ENCODE peak calls at places on chromosomes 1 and 21, in ten cellular contexts. G, P, V, B, N, O, R, F, E and H are unnamed samples.

GRCh38 chr1:24688621-24689195 is 45.6 kb downstream of the SRRM1 start:
- DNase-seq in N (peak), P (peak), V (peak), O (peak), R (peak), F (peak), B (no peak), G (peak), E (peak), H (peak)

GRCh38 chr1:60847855-60848582 is 234.3 kb upstream of the NFIA start:
- DNase-seq in B (no peak), G (no peak), N (peak), V (no peak), F (no peak), E (no peak), O (no peak), R (no peak), P (no peak), H (no peak)

GRCh38 chr1:42680045-42680444 is 2.2 kb upstream of the YBX1 start:
- DNase-seq in E (no peak), P (no peak), R (no peak), F (no peak), B (no peak), O (no peak), V (no peak), N (no peak), G (no peak), H (no peak)

GRCh38 chr1:244874974-244875579 is 10.7 kb upstream of the HNRNPU start:
- DNase-seq in V (peak), R (no peak), N (peak), B (no peak), F (no peak), P (no peak), E (no peak), G (no peak), O (no peak), H (no peak)

GRCh38 chr1:218718977-218719376 is 373.8 kb downstream of the TGFB2 start:
- DNase-seq in P (no peak), F (peak), R (no peak), B (peak), G (no peak), O (no peak), E (no peak), N (no peak), V (no peak), H (no peak)

GRCh38 chr1:244445320-244446181 is 6.2 kb downstream of the ADSS2 start:
- DNase-seq in E (no peak), N (no peak), O (no peak), V (no peak), R (no peak), P (no peak), F (no peak), B (no peak), G (no peak), H (no peak)

GRCh38 chr1:197140123-197140522 is 6.3 kb downstream of the ASPM start:
- DNase-seq in R (no peak), F (peak), V (no peak), O (no peak), P (no peak), G (no peak), E (no peak), B (peak), N (no peak), H (peak)

GRCh38 chr1:150213170-150214098 is 22.5 kb downstream of the ANP32E start:
- DNase-seq in F (peak), P (peak), R (peak), N (peak), E (peak), B (peak), O (peak), V (peak), G (peak), H (peak)

GRCh38 chr1:58576727-58577675 is at the start of gene TACSTD2:
- DNase-seq in F (no peak), P (peak), N (peak), B (no peak), G (no peak), E (no peak), R (peak), V (peak), O (peak), H (no peak)

GRCh38 chr1:245310605-245311531 is 156.1 kb downstream of the KIF26B start:
- DNase-seq in G (no peak), N (peak), E (no peak), R (no peak), O (no peak), V (peak), B (no peak), P (peak), F (peak), H (peak)

GRCh38 chr1:74395492-74395891 is 116.9 kb downstream of the LRRC53 start:
- DNase-seq in F (peak), B (no peak), G (no peak), V (no peak), O (no peak), N (no peak), R (no peak), P (no peak), E (no peak), H (peak)

DNA sequence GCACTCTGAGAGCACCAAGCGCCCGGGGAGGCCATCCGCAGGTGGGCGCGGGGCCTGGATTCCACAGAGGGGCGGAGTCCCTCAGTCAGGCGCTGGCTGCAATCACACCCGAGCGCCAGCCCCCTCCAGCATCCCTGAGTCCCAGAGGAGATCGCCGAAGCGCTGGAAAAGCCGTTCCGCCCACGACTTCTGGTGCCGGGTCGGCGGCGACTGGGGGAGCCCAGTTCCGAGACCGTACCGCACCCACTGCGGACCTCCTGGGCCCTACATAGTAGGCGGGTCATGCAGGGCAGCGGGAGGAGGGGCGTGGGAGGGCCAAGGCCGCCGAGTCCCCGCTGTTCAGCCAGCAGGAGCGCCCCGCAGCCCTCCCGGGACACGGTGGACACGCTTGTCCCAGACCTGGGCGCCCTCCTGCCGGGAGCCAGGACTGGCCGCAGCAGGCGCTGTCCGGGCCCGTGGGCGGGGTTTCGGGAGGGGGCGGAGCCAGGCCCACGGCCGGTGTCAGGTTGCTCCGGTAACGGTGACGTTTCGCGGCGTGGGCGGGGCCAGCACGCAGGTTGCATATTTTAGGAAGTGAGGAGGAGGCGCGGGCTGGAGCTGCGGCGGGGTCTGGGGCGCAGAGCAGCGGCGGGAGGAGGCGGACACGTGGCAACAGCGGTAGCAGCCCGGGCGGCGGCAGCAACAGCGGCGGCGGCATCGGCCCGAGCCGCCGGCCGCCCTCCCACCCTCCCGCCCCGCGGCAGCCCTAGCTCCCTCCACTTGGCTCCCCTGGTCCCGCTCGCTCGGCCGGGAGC is at the start of gene ATP1A1:
- DNase-seq in O (peak), B (peak), F (peak), P (peak), E (peak), G (peak), R (peak), N (peak), V (peak), H (peak)
- TF ChIP-seq CTCF in O (no peak), B (peak), F (no peak), P (peak), E (no peak), G (no peak), R (no peak), N (no peak), V (peak), H (no peak)

GRCh38 chr1:3184666-3185065 is 115.7 kb downstream of the PRDM16 start:
- DNase-seq in R (no peak), F (no peak), G (no peak), O (no peak), N (no peak), P (no peak), B (no peak), V (no peak), E (no peak), H (no peak)

GRCh38 chr1:3187415-3188149 is 118.6 kb downstream of the PRDM16 start:
- DNase-seq in O (no peak), E (no peak), N (no peak), R (no peak), V (no peak), P (no peak), F (no peak), G (no peak), B (no peak), H (no peak)

GRCh38 chr1:3186526-3186921 is 117.5 kb downstream of the PRDM16 start:
- DNase-seq in P (no peak), B (peak), R (peak), F (peak), N (peak), G (no peak), V (peak), O (peak), E (peak), H (no peak)

GRCh38 chr1:3188150-3188971 is 119.4 kb downstream of the PRDM16 start:
- DNase-seq in N (no peak), F (no peak), O (peak), G (no peak), E (no peak), V (no peak), P (no peak), R (peak), B (no peak), H (no peak)

GRCh38 chr1:3185896-3186525 is 117.0 kb downstream of the PRDM16 start:
- DNase-seq in P (no peak), G (no peak), E (no peak), F (no peak), O (no peak), R (no peak), N (no peak), B (no peak), V (no peak), H (no peak)
- H3K4me3 ChIP-seq in P (no peak), G (no peak), E (no peak), F (no peak), O (no peak), R (no peak), N (no peak), B (no peak), V (no peak), H (no peak)

GRCh38 chr21:26117972-26118367 is 52.6 kb downstream of the APP start:
- DNase-seq in O (no peak), P (no peak), B (no peak), N (no peak), G (no peak), E (no peak), R (no peak), F (no peak), V (no peak), H (no peak)

GRCh38 chr21:26118928-26119540 is 51.5 kb downstream of the APP start:
- DNase-seq in B (no peak), G (no peak), V (no peak), P (no peak), R (no peak), O (no peak), F (no peak), N (no peak), E (no peak), H (no peak)

GRCh38 chr21:26123012-26123411 is 47.6 kb downstream of the APP start:
- DNase-seq in B (no peak), R (no peak), G (no peak), N (no peak), F (no peak), E (no peak), V (no peak), P (no peak), O (no peak), H (peak)

GRCh38 chr21:26119906-26120305 is 50.7 kb downstream of the APP start:
- DNase-seq in V (no peak), R (no peak), O (no peak), P (no peak), B (no peak), E (no peak), G (no peak), N (no peak), F (no peak), H (no peak)

GRCh38 chr21:26120833-26121232 is 49.7 kb downstream of the APP start:
- DNase-seq in N (peak), V (no peak), O (no peak), E (no peak), B (no peak), G (no peak), R (no peak), F (peak), P (no peak), H (peak)
- TF ChIP-seq CTCF in N (no peak), V (no peak), O (no peak), E (no peak), B (no peak), G (no peak), R (no peak), F (no peak), P (no peak), H (no peak)

DNA sequence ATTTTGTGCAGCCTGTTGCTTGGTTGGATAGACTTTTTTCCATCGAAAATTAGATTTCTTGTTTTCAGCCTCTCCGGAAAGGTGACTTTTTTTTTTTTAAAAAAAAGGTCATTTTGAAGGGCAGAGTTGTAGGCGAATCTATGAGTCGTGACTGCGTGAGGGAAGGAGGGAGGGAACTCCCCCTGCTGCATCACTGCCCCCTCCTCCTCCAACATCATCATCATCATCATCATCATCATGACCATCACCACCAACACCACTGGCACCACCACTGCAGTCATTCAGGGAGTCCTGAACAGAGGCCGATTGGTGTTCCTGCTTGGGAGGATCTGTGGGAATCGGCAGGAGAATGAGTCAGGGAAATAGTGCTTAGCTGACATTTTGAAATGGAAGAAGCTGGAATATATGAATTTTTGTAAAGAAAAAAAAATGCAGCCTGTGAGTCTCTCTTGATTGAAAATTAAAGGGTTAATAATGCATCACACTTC is 1.2 kb downstream of the ATP1B1 start:
- DNase-seq in E (no peak), O (no peak), B (no peak), N (no peak), V (no peak), R (no peak), G (no peak), P (no peak), F (peak), H (peak)
- H3K4me3 ChIP-seq in E (peak), O (no peak), B (peak), N (peak), V (peak), R (peak), G (peak), P (peak), F (peak), H (peak)

GRCh38 chr21:36109868-36110267 is 25.0 kb upstream of the CBR3 start:
- DNase-seq in R (no peak), P (no peak), O (peak), V (no peak), G (no peak), N (no peak), F (no peak), E (no peak), B (no peak), H (no peak)
- TF ChIP-seq CTCF in R (no peak), P (no peak), O (no peak), V (no peak), G (no peak), N (no peak), F (no peak), E (no peak), B (no peak), H (no peak)

DNA sequence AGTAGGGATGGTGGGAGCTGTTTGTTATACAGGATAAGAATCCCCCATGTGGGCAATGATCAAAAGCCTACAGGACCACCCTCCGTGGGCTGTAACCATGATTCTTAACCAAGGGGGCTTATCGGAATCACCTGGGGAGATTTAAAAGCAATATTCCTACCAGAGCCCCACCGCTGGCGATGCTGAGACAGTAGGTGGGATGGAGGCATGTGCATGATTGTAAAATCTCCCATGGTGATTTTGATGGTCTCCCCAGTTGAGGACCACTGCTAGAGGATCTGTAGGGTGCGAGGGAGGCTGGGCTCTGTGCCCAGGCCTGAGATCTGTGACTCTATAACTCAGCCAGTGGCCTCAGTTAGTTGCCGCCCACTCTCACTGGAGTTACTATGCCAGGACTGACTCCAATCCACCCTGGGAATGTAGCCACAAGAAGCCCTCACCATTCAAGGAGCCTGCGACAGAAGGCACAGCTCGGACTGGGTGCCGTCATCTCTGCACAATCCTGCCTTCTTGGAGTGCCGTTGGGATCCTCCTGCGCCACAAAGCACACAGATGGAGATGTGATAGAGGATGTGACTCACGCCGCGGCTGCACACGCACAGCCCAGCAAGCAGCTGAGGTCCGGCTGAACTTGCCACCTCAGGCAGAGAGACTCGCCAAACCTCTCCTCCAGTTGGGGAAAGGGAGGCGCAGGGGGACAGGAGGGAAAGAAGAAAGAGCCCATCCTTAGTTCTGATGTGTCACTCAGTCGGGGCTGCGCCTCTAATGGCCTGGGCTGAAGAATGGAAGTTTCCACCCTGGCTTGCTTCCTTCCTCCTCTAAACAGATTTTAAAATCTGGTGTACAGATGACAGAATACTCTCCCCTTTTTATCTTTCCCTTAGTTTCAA is 26.5 kb downstream of the AKNAD1 start:
- DNase-seq in P (peak), G (peak), N (no peak), F (peak), E (peak), O (peak), R (peak), B (no peak), V (no peak), H (peak)
- H3K4me3 ChIP-seq in P (no peak), G (peak), N (no peak), F (peak), E (peak), O (no peak), R (no peak), B (peak), V (no peak), H (peak)

GRCh38 chr1:223674119-223674890 is 8.8 kb upstream of the CAPN8 start:
- DNase-seq in O (no peak), E (no peak), G (no peak), B (no peak), V (no peak), N (no peak), R (no peak), P (no peak), F (no peak), H (no peak)
- TF ChIP-seq CTCF in O (no peak), E (no peak), G (no peak), B (no peak), V (no peak), N (no peak), R (no peak), P (no peak), F (no peak), H (no peak)